ENCODE peak calls at places on chromosome 9, in five cellular contexts. Z is K562, Y is HCT116, M is HepG2, S is GM12878. R is an unnamed sample.

GRCh38 chr9:125659954-125660353 is 47.1 kb downstream of the MAPKAP1 start:
- DNase-seq in Z (no peak), Y (no peak), M (no peak), S (no peak), R (no peak)

GRCh38 chr9:87614402-87614801 is 111.5 kb upstream of the CTSL start:
- DNase-seq in Z (no peak), Y (no peak), M (no peak), S (no peak), R (no peak)

GRCh38 chr9:19497276-19497675 is 88.5 kb downstream of the ACER2 start:
- DNase-seq in Z (no peak), Y (no peak), M (no peak), S (no peak), R (no peak)

GRCh38 chr9:129875181-129875611 is 39.9 kb downstream of the USP20 start:
- DNase-seq in Z (no peak), Y (no peak), M (no peak), S (no peak), R (peak)

GRCh38 chr9:108813951-108814601 is 41.7 kb downstream of the ACTL7B start:
- DNase-seq in Z (no peak), Y (peak), M (peak), S (no peak), R (no peak)

GRCh38 chr9:20640331-20641187 is 18.3 kb upstream of the MLLT3 start:
- DNase-seq in Z (no peak), Y (no peak), M (no peak), S (peak), R (peak)

GRCh38 chr9:131827821-131828369 is 88.0 kb upstream of the RAPGEF1 start:
- DNase-seq in Z (no peak), Y (no peak), M (no peak), S (no peak), R (no peak)

GRCh38 chr9:135471751-135472640 is 7.6 kb upstream of the PPP1R26 start:
- DNase-seq in Z (no peak), Y (no peak), M (no peak), S (no peak), R (no peak)

GRCh38 chr9:132903574-132904495 is 25.1 kb downstream of the SPACA9 start:
- DNase-seq in Z (no peak), Y (no peak), M (no peak), S (no peak), R (no peak)

GRCh38 chr9:37935106-37935505 is 31.2 kb upstream of the SLC25A51 start:
- DNase-seq in Z (no peak), Y (no peak), M (no peak), S (no peak), R (no peak)

GRCh38 chr9:96646081-96646991 is 8.8 kb downstream of the PRXL2C start:
- DNase-seq in Z (no peak), Y (no peak), M (no peak), S (no peak), R (no peak)

GRCh38 chr9:92138157-92138959 is 23.1 kb upstream of the SPTLC1 start:
- DNase-seq in Z (peak), Y (no peak), M (peak), S (no peak), R (peak)

GRCh38 chr9:9552665-9553064 is 1060.1 kb downstream of the PTPRD start:
- DNase-seq in Z (no peak), Y (no peak), M (no peak), S (no peak), R (no peak)

GRCh38 chr9:135410831-135411473 is 68.6 kb upstream of the PPP1R26 start:
- DNase-seq in Z (no peak), Y (no peak), M (peak), S (no peak), R (peak)

GRCh38 chr9:136170291-136170901 is 34.5 kb downstream of the LHX3 start:
- DNase-seq in Z (peak), Y (no peak), M (no peak), S (no peak), R (peak)

GRCh38 chr9:107480386-107480789 is 9.2 kb downstream of the KLF4 start:
- DNase-seq in Z (no peak), Y (no peak), M (no peak), S (no peak), R (no peak)
- TF ChIP-seq ZBTB33 in Z (no peak), Y (no peak), M (no peak), S (no peak), R (no peak)

DNA sequence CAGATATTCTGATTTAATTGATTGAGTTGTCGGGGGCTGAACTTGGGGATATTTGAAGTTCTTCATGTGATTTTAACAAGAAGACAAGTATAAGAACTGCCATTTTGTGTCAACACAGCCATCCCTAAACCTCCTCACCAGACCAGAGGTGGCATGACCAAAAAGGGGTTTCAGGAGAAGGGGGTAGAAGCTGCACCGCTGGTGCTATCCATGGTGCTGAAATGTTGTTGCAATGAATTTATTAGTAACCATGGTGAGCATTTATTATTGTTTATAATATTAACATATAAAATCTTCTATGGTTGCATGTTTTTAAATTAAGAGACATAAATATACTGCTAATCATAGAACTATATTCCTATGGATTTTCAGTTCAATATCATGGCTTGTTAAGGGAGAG is 72.3 kb downstream of the GNA14 start:
- DNase-seq in Z (peak), Y (no peak), M (no peak), S (no peak), R (no peak)
- TF ChIP-seq JUND in Z (no peak), Y (no peak), M (no peak), S (no peak), R (no peak)

DNA sequence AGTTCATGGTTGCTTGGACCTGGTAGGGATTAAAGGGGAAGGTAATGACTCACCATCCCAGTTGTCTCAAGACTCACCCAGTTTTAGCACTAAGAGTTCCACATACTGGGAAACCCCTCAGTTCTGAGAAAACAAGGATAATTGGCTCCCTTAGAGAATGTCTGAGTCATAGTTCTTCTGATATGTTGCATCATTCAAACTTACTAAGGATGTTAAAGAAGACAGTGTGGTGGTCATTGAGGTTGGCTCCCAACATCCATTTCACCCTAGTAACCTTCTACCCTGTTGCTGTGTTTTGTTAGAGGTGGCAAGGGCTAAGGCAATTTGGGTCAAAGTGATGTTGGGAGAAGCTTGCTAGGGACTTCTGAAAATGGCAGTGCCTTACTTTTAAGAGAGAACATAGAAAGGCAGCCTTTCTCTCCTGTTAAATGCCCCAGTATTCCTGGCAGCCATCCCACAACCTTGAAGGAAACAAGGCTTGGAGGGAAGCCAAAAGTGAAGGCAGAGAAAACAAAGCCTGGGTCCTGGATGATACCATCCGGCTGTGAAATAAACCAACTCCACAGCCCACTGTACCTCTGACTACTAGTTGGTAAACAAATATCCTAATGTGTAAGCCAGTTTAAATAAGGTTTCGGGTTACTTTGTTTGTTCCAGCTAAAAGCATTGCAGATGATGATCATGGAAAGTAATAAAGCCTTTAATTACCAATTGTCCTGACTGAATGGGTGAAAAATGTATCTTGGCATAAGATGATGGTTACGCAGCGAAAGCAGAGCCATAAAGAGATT is 80.4 kb upstream of the ADAMTSL1 start:
- DNase-seq in Z (no peak), Y (peak), M (peak), S (no peak), R (no peak)
- TF ChIP-seq ZBTB33 in Z (no peak), Y (no peak), M (no peak), S (no peak), R (no peak)

GRCh38 chr9:119963258-119963797 is 594.1 kb upstream of the BRINP1 start:
- DNase-seq in Z (no peak), Y (peak), M (no peak), S (no peak), R (peak)

GRCh38 chr9:119967867-119968535 is 598.8 kb upstream of the BRINP1 start:
- DNase-seq in Z (no peak), Y (no peak), M (no peak), S (no peak), R (no peak)

GRCh38 chr9:119974026-119974425 is 604.8 kb upstream of the BRINP1 start:
- DNase-seq in Z (no peak), Y (no peak), M (peak), S (no peak), R (no peak)

GRCh38 chr9:119963798-119964372 is 594.6 kb upstream of the BRINP1 start:
- DNase-seq in Z (no peak), Y (peak), M (peak), S (no peak), R (peak)

DNA sequence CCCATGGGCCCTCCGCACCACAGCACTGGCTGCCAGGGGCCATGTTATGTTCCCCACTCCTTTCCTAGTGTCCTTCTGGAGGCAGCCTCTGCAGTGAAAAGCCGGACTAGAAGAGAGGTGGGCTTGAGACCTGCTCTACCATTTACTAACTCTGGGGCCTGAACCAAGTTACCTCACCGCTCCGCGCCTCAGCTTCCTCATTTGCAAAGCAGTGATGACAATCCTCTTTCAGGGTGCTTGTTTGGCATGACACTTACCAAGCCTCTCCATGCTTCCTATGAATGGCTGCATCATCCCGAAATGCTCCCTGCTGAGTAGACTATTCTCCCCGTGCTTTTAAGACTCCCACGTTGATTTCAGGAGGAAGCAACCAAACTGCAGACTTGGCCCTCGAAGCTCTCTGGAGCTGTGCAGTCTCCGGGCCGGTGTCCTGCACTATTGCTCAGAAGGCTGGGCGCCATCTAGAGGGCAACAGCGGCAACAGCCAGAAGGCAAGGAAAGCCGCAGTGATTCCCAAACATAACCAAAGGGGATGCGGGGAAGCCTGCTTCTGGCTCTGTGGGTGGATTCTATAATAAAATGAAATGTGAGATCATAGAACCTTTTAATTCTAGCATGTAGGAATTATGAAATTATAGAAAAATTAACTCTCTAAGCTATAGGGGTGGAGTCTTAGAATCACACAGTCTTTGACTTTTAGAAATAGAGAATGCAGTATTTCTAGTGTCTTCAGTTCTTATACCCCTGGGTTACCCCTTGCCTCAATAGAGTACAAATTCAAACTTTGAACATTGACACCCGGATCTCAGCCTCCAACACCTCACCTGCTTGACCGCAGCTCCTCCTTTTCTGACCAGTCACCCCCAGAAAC is 599.8 kb upstream of the BRINP1 start:
- DNase-seq in Z (peak), Y (peak), M (peak), S (no peak), R (peak)
- TF ChIP-seq JUND in Z (no peak), Y (no peak), M (no peak), S (no peak), R (no peak)

GRCh38 chr9:32940740-32941139 is 60.7 kb downstream of the APTX start:
- DNase-seq in Z (no peak), Y (no peak), M (no peak), S (no peak), R (no peak)
- TF ChIP-seq ZBTB33 in Z (no peak), Y (no peak), M (no peak), S (no peak), R (no peak)

GRCh38 chr9:35814106-35814840 is 569 bp downstream of the HINT2 start:
- DNase-seq in Z (no peak), Y (no peak), M (peak), S (no peak), R (peak)
- TF ChIP-seq JUND in Z (peak), Y (no peak), M (no peak), S (no peak), R (no peak)

GRCh38 chr9:128166169-128166568 is 6.1 kb downstream of the BBLN start:
- DNase-seq in Z (no peak), Y (no peak), M (no peak), S (no peak), R (no peak)
- TF ChIP-seq ZBTB33 in Z (no peak), Y (no peak), M (no peak), S (no peak), R (no peak)